ENCODE peak calls at places on chromosomes 5 and 9, in seven cellular contexts. One of them, this sample, is unnamed.

GRCh38 chr5:173202266-173202875 is 32.6 kb downstream of the NKX2-5 start:
- DNase-seq in renal cortical epithelial cell: no peak
- DNase-seq in heart left ventricle: no peak
- DNase-seq in GDM1: no peak
- DNase-seq in CD4-positive, alpha-beta T cell: no peak
- DNase-seq in NCI-H524 treated with DMSO at 0.1 percent for 48 hours: no peak
- DNase-seq in posterior vena cava: no peak
- DNase-seq in this sample: no peak

GRCh38 chr5:132094393-132095076 is 20.9 kb downstream of the CSF2 start:
- DNase-seq in NCI-H524 treated with DMSO at 0.1 percent for 48 hours: no peak
- DNase-seq in GDM1: no peak
- DNase-seq in heart left ventricle: no peak
- DNase-seq in CD4-positive, alpha-beta T cell: no peak
- DNase-seq in posterior vena cava: peak; percentile 81
- DNase-seq in renal cortical epithelial cell: peak; percentile 95
- DNase-seq in this sample: peak; percentile 84

GRCh38 chr9:93107151-93107824 is 11.3 kb downstream of the CARD19 start:
- DNase-seq in CD4-positive, alpha-beta T cell: no peak
- DNase-seq in posterior vena cava: peak; percentile 64
- DNase-seq in GDM1: no peak
- DNase-seq in NCI-H524 treated with DMSO at 0.1 percent for 48 hours: no peak
- DNase-seq in heart left ventricle: peak; percentile 14
- DNase-seq in renal cortical epithelial cell: no peak
- DNase-seq in this sample: no peak

GRCh38 chr5:143985832-143986485 is 174.0 kb downstream of the HMHB1 start:
- DNase-seq in GDM1: no peak
- DNase-seq in heart left ventricle: no peak
- DNase-seq in CD4-positive, alpha-beta T cell: no peak
- DNase-seq in posterior vena cava: no peak
- DNase-seq in renal cortical epithelial cell: peak; percentile 39
- DNase-seq in NCI-H524 treated with DMSO at 0.1 percent for 48 hours: no peak
- DNase-seq in this sample: peak; percentile 50

GRCh38 chr5:36744041-36744677 is 132.4 kb upstream of the NIPBL start:
- DNase-seq in NCI-H524 treated with DMSO at 0.1 percent for 48 hours: no peak
- DNase-seq in CD4-positive, alpha-beta T cell: no peak
- DNase-seq in posterior vena cava: no peak
- DNase-seq in GDM1: no peak
- DNase-seq in renal cortical epithelial cell: peak; percentile 6
- DNase-seq in heart left ventricle: no peak
- DNase-seq in this sample: peak; percentile 52

GRCh38 chr9:124776952-124777645 is at the start of gene OLFML2A:
- DNase-seq in CD4-positive, alpha-beta T cell: no peak
- DNase-seq in heart left ventricle: peak; percentile 58
- DNase-seq in renal cortical epithelial cell: no peak
- DNase-seq in posterior vena cava: peak; percentile 75
- DNase-seq in GDM1: no peak
- DNase-seq in NCI-H524 treated with DMSO at 0.1 percent for 48 hours: no peak
- DNase-seq in this sample: no peak

GRCh38 chr9:134525070-134525815 is 116.4 kb upstream of the COL5A1 start:
- DNase-seq in renal cortical epithelial cell: no peak
- DNase-seq in CD4-positive, alpha-beta T cell: no peak
- DNase-seq in NCI-H524 treated with DMSO at 0.1 percent for 48 hours: no peak
- DNase-seq in heart left ventricle: no peak
- DNase-seq in posterior vena cava: peak; percentile 62
- DNase-seq in GDM1: no peak
- DNase-seq in this sample: no peak

GRCh38 chr5:169367861-169368260 is 66.9 kb upstream of the SLIT3 start:
- DNase-seq in CD4-positive, alpha-beta T cell: no peak
- DNase-seq in NCI-H524 treated with DMSO at 0.1 percent for 48 hours: no peak
- DNase-seq in GDM1: no peak
- DNase-seq in renal cortical epithelial cell: no peak
- DNase-seq in heart left ventricle: no peak
- DNase-seq in posterior vena cava: no peak
- DNase-seq in this sample: no peak

GRCh38 chr9:74696520-74696919 is 191.2 kb downstream of the TRPM6 start:
- DNase-seq in renal cortical epithelial cell: no peak
- DNase-seq in GDM1: no peak
- DNase-seq in NCI-H524 treated with DMSO at 0.1 percent for 48 hours: no peak
- DNase-seq in heart left ventricle: no peak
- DNase-seq in posterior vena cava: no peak
- DNase-seq in CD4-positive, alpha-beta T cell: no peak
- DNase-seq in this sample: no peak

GRCh38 chr9:121779381-121780117 is 128.1 kb downstream of the DAB2IP start:
- DNase-seq in heart left ventricle: no peak
- DNase-seq in GDM1: no peak
- DNase-seq in posterior vena cava: no peak
- DNase-seq in CD4-positive, alpha-beta T cell: no peak
- DNase-seq in NCI-H524 treated with DMSO at 0.1 percent for 48 hours: no peak
- DNase-seq in renal cortical epithelial cell: no peak
- DNase-seq in this sample: no peak

GRCh38 chr9:105332471-105332870 is 88.0 kb downstream of the SLC44A1 start:
- DNase-seq in GDM1: no peak
- DNase-seq in heart left ventricle: no peak
- DNase-seq in NCI-H524 treated with DMSO at 0.1 percent for 48 hours: no peak
- DNase-seq in posterior vena cava: no peak
- DNase-seq in CD4-positive, alpha-beta T cell: no peak
- DNase-seq in renal cortical epithelial cell: peak; percentile 16
- DNase-seq in this sample: no peak

GRCh38 chr5:109947667-109948066 is 257.9 kb downstream of the MAN2A1 start:
- DNase-seq in CD4-positive, alpha-beta T cell: no peak
- DNase-seq in heart left ventricle: no peak
- DNase-seq in renal cortical epithelial cell: peak; percentile 23
- DNase-seq in GDM1: no peak
- DNase-seq in posterior vena cava: no peak
- DNase-seq in NCI-H524 treated with DMSO at 0.1 percent for 48 hours: no peak
- DNase-seq in this sample: no peak

GRCh38 chr5:123170816-123171345 is 81.8 kb downstream of the PRDM6 start:
- DNase-seq in posterior vena cava: no peak
- DNase-seq in NCI-H524 treated with DMSO at 0.1 percent for 48 hours: no peak
- DNase-seq in GDM1: no peak
- DNase-seq in heart left ventricle: no peak
- DNase-seq in CD4-positive, alpha-beta T cell: no peak
- DNase-seq in renal cortical epithelial cell: no peak
- DNase-seq in this sample: no peak

GRCh38 chr9:68780735-68781134 is 75.7 kb downstream of the PIP5K1B start:
- DNase-seq in GDM1: no peak
- DNase-seq in CD4-positive, alpha-beta T cell: no peak
- DNase-seq in renal cortical epithelial cell: no peak
- DNase-seq in heart left ventricle: no peak
- DNase-seq in NCI-H524 treated with DMSO at 0.1 percent for 48 hours: no peak
- DNase-seq in posterior vena cava: no peak
- DNase-seq in this sample: peak; percentile 41

GRCh38 chr5:163614787-163615186 is 109.4 kb downstream of the MAT2B start:
- DNase-seq in NCI-H524 treated with DMSO at 0.1 percent for 48 hours: no peak
- DNase-seq in CD4-positive, alpha-beta T cell: no peak
- DNase-seq in GDM1: no peak
- DNase-seq in heart left ventricle: no peak
- DNase-seq in posterior vena cava: no peak
- DNase-seq in renal cortical epithelial cell: no peak
- DNase-seq in this sample: no peak

GRCh38 chr9:109934499-109935214 is 154.7 kb downstream of the PALM2AKAP2 start:
- DNase-seq in renal cortical epithelial cell: no peak
- DNase-seq in GDM1: no peak
- DNase-seq in heart left ventricle: no peak
- DNase-seq in posterior vena cava: no peak
- DNase-seq in NCI-H524 treated with DMSO at 0.1 percent for 48 hours: no peak
- DNase-seq in CD4-positive, alpha-beta T cell: no peak
- DNase-seq in this sample: no peak

GRCh38 chr5:61866930-61867329 is 439.1 kb upstream of the KIF2A start:
- DNase-seq in heart left ventricle: no peak
- DNase-seq in CD4-positive, alpha-beta T cell: no peak
- DNase-seq in GDM1: no peak
- DNase-seq in renal cortical epithelial cell: peak; percentile 90
- DNase-seq in NCI-H524 treated with DMSO at 0.1 percent for 48 hours: no peak
- DNase-seq in posterior vena cava: no peak
- DNase-seq in this sample: peak; percentile 31

GRCh38 chr5:55638455-55638854 is 73.7 kb downstream of the SLC38A9 start:
- DNase-seq in CD4-positive, alpha-beta T cell: no peak
- DNase-seq in heart left ventricle: no peak
- DNase-seq in posterior vena cava: no peak
- DNase-seq in NCI-H524 treated with DMSO at 0.1 percent for 48 hours: no peak
- DNase-seq in renal cortical epithelial cell: no peak
- DNase-seq in GDM1: no peak
- DNase-seq in this sample: no peak

GRCh38 chr5:62305358-62305714 is 670 bp upstream of the KIF2A start:
- DNase-seq in heart left ventricle: no peak
- DNase-seq in GDM1: no peak
- DNase-seq in NCI-H524 treated with DMSO at 0.1 percent for 48 hours: no peak
- DNase-seq in renal cortical epithelial cell: peak; percentile 35
- DNase-seq in CD4-positive, alpha-beta T cell: no peak
- DNase-seq in posterior vena cava: no peak
- DNase-seq in this sample: no peak

GRCh38 chr5:126594077-126594476 is 942 bp downstream of the ALDH7A1 start:
- DNase-seq in posterior vena cava: no peak
- DNase-seq in GDM1: no peak
- DNase-seq in heart left ventricle: no peak
- DNase-seq in renal cortical epithelial cell: peak; percentile 32
- DNase-seq in NCI-H524 treated with DMSO at 0.1 percent for 48 hours: no peak
- DNase-seq in CD4-positive, alpha-beta T cell: no peak
- DNase-seq in this sample: peak; percentile 50

GRCh38 chr9:108443741-108444140 is 412.0 kb downstream of the ACTL7B start:
- DNase-seq in GDM1: no peak
- DNase-seq in heart left ventricle: no peak
- DNase-seq in CD4-positive, alpha-beta T cell: no peak
- DNase-seq in renal cortical epithelial cell: peak; percentile 16
- DNase-seq in NCI-H524 treated with DMSO at 0.1 percent for 48 hours: no peak
- DNase-seq in posterior vena cava: no peak
- DNase-seq in this sample: no peak

GRCh38 chr9:126465977-126466376 is 139.3 kb downstream of the MVB12B start:
- DNase-seq in renal cortical epithelial cell: no peak
- DNase-seq in heart left ventricle: no peak
- DNase-seq in posterior vena cava: peak; percentile 49
- DNase-seq in CD4-positive, alpha-beta T cell: no peak
- DNase-seq in GDM1: no peak
- DNase-seq in NCI-H524 treated with DMSO at 0.1 percent for 48 hours: no peak
- DNase-seq in this sample: no peak

GRCh38 chr9:38638881-38639576 is 18.6 kb upstream of the ANKRD18A start:
- DNase-seq in renal cortical epithelial cell: no peak
- DNase-seq in NCI-H524 treated with DMSO at 0.1 percent for 48 hours: no peak
- DNase-seq in CD4-positive, alpha-beta T cell: no peak
- DNase-seq in posterior vena cava: no peak
- DNase-seq in GDM1: no peak
- DNase-seq in heart left ventricle: no peak
- DNase-seq in this sample: peak; percentile 36

GRCh38 chr9:33250458-33250995 is 10.6 kb downstream of the SPINK4 start:
- DNase-seq in posterior vena cava: no peak
- DNase-seq in heart left ventricle: no peak
- DNase-seq in NCI-H524 treated with DMSO at 0.1 percent for 48 hours: no peak
- DNase-seq in GDM1: no peak
- DNase-seq in CD4-positive, alpha-beta T cell: no peak
- DNase-seq in renal cortical epithelial cell: no peak
- DNase-seq in this sample: no peak

GRCh38 chr9:128203842-128204551 is 818 bp downstream of the DNM1 start:
- DNase-seq in renal cortical epithelial cell: no peak
- DNase-seq in CD4-positive, alpha-beta T cell: no peak
- DNase-seq in GDM1: peak; percentile 64
- DNase-seq in NCI-H524 treated with DMSO at 0.1 percent for 48 hours: peak; percentile 54
- DNase-seq in posterior vena cava: peak; percentile 82
- DNase-seq in heart left ventricle: peak; percentile 59
- DNase-seq in this sample: peak; percentile 50

GRCh38 chr9:121708768-121709488 is 57.5 kb downstream of the DAB2IP start:
- DNase-seq in NCI-H524 treated with DMSO at 0.1 percent for 48 hours: no peak
- DNase-seq in renal cortical epithelial cell: no peak
- DNase-seq in posterior vena cava: peak; percentile 85
- DNase-seq in heart left ventricle: peak; percentile 55
- DNase-seq in GDM1: no peak
- DNase-seq in CD4-positive, alpha-beta T cell: no peak
- DNase-seq in this sample: no peak

GRCh38 chr5:126450388-126450787 is 27.2 kb downstream of the GRAMD2B start:
- DNase-seq in GDM1: no peak
- DNase-seq in posterior vena cava: no peak
- DNase-seq in heart left ventricle: no peak
- DNase-seq in CD4-positive, alpha-beta T cell: no peak
- DNase-seq in renal cortical epithelial cell: no peak
- DNase-seq in NCI-H524 treated with DMSO at 0.1 percent for 48 hours: no peak
- DNase-seq in this sample: no peak

GRCh38 chr9:34332370-34332964 is 3.1 kb downstream of the NUDT2 start:
- DNase-seq in CD4-positive, alpha-beta T cell: no peak
- DNase-seq in posterior vena cava: no peak
- DNase-seq in GDM1: peak; percentile 12
- DNase-seq in heart left ventricle: no peak
- DNase-seq in renal cortical epithelial cell: peak; percentile 71
- DNase-seq in NCI-H524 treated with DMSO at 0.1 percent for 48 hours: no peak
- DNase-seq in this sample: peak; percentile 69

GRCh38 chr5:67208403-67208802 is 11.8 kb upstream of the CD180 start:
- DNase-seq in CD4-positive, alpha-beta T cell: no peak
- DNase-seq in posterior vena cava: no peak
- DNase-seq in heart left ventricle: no peak
- DNase-seq in GDM1: no peak
- DNase-seq in renal cortical epithelial cell: no peak
- DNase-seq in NCI-H524 treated with DMSO at 0.1 percent for 48 hours: no peak
- DNase-seq in this sample: no peak

GRCh38 chr5:149374303-149374702 is 4.8 kb downstream of the IL17B start:
- DNase-seq in renal cortical epithelial cell: no peak
- DNase-seq in heart left ventricle: no peak
- DNase-seq in NCI-H524 treated with DMSO at 0.1 percent for 48 hours: no peak
- DNase-seq in posterior vena cava: peak; percentile 79
- DNase-seq in GDM1: no peak
- DNase-seq in CD4-positive, alpha-beta T cell: no peak
- DNase-seq in this sample: no peak

GRCh38 chr5:54516051-54516645 is 1.4 kb upstream of the SNX18 start:
- DNase-seq in GDM1: no peak
- DNase-seq in renal cortical epithelial cell: peak; percentile 61
- DNase-seq in heart left ventricle: no peak
- DNase-seq in CD4-positive, alpha-beta T cell: no peak
- DNase-seq in NCI-H524 treated with DMSO at 0.1 percent for 48 hours: no peak
- DNase-seq in posterior vena cava: no peak
- DNase-seq in this sample: no peak

GRCh38 chr5:168288349-168289245 is 2.8 kb upstream of the WWC1 start:
- DNase-seq in heart left ventricle: no peak
- DNase-seq in posterior vena cava: no peak
- DNase-seq in renal cortical epithelial cell: peak; percentile 90
- DNase-seq in NCI-H524 treated with DMSO at 0.1 percent for 48 hours: no peak
- DNase-seq in GDM1: no peak
- DNase-seq in CD4-positive, alpha-beta T cell: no peak
- DNase-seq in this sample: peak; percentile 86

GRCh38 chr5:142540774-142541466 is 145.0 kb downstream of the FGF1 start:
- DNase-seq in posterior vena cava: no peak
- DNase-seq in CD4-positive, alpha-beta T cell: no peak
- DNase-seq in heart left ventricle: peak; percentile 78
- DNase-seq in renal cortical epithelial cell: no peak
- DNase-seq in GDM1: no peak
- DNase-seq in NCI-H524 treated with DMSO at 0.1 percent for 48 hours: peak; percentile 93
- DNase-seq in this sample: no peak

GRCh38 chr9:89865357-89865756 is 260.5 kb downstream of the GADD45G start:
- DNase-seq in GDM1: no peak
- DNase-seq in renal cortical epithelial cell: no peak
- DNase-seq in NCI-H524 treated with DMSO at 0.1 percent for 48 hours: no peak
- DNase-seq in heart left ventricle: no peak
- DNase-seq in posterior vena cava: peak; percentile 63
- DNase-seq in CD4-positive, alpha-beta T cell: no peak
- DNase-seq in this sample: no peak

GRCh38 chr9:124392254-124392653 is 23.0 kb downstream of the PSMB7 start:
- DNase-seq in posterior vena cava: no peak
- DNase-seq in CD4-positive, alpha-beta T cell: no peak
- DNase-seq in renal cortical epithelial cell: no peak
- DNase-seq in GDM1: no peak
- DNase-seq in NCI-H524 treated with DMSO at 0.1 percent for 48 hours: no peak
- DNase-seq in heart left ventricle: peak; percentile 49
- DNase-seq in this sample: no peak

GRCh38 chr5:98460536-98460935 is 312.9 kb upstream of the RGMB start:
- DNase-seq in posterior vena cava: no peak
- DNase-seq in GDM1: no peak
- DNase-seq in renal cortical epithelial cell: no peak
- DNase-seq in CD4-positive, alpha-beta T cell: no peak
- DNase-seq in NCI-H524 treated with DMSO at 0.1 percent for 48 hours: no peak
- DNase-seq in heart left ventricle: no peak
- DNase-seq in this sample: no peak

GRCh38 chr5:146390469-146390868 is 51.8 kb downstream of the POU4F3 start:
- DNase-seq in CD4-positive, alpha-beta T cell: no peak
- DNase-seq in heart left ventricle: no peak
- DNase-seq in posterior vena cava: no peak
- DNase-seq in renal cortical epithelial cell: no peak
- DNase-seq in GDM1: no peak
- DNase-seq in NCI-H524 treated with DMSO at 0.1 percent for 48 hours: no peak
- DNase-seq in this sample: peak; percentile 16

GRCh38 chr5:40669606-40670005 is 10.1 kb upstream of the PTGER4 start:
- DNase-seq in CD4-positive, alpha-beta T cell: no peak
- DNase-seq in NCI-H524 treated with DMSO at 0.1 percent for 48 hours: no peak
- DNase-seq in heart left ventricle: no peak
- DNase-seq in posterior vena cava: no peak
- DNase-seq in GDM1: no peak
- DNase-seq in renal cortical epithelial cell: no peak
- DNase-seq in this sample: no peak